ENCODE peak calls at places on chromosomes 7 and 10, in ten cellular contexts. Z is sigmoid colon; I is activated effector memory CD4-positive, alpha-beta T cell treated with anti-CD3 and anti-CD28 coated beads, Interleukin-2, amount 50 U/mL, for 16 hours; S is mesendoderm; B is amygdala; M is central memory CD4-positive, alpha-beta T cell; X is CD8-positive, alpha-beta memory T cell; W is T follicular helper cell; D is uterus; T is fibroblast of the conjunctiva. O is an unnamed sample.

GRCh38 chr10:4095171-4095570 is 310.2 kb upstream of the KLF6 start:
- DNase-seq in W (no peak), X (no peak), D (no peak), I (no peak), T (no peak), S (no peak), Z (no peak), B (no peak), M (no peak), O (no peak)

GRCh38 chr10:56606202-56606601 is 245.1 kb upstream of the ZWINT start:
- DNase-seq in D (no peak), I (no peak), X (no peak), Z (no peak), T (no peak), S (no peak), B (no peak), W (no peak), M (no peak), O (no peak)

GRCh38 chr7:83038787-83039186 is 123.9 kb downstream of the PCLO start:
- DNase-seq in D (no peak), T (no peak), I (no peak), X (no peak), W (no peak), Z (no peak), S (no peak), M (no peak), B (no peak), O (no peak)

GRCh38 chr7:130490888-130491771 is 755 bp upstream of the MEST start:
- DNase-seq in I (no peak), B (no peak), T (no peak), W (no peak), S (no peak), Z (peak; percentile 78), X (no peak), M (no peak), D (peak; percentile 33), O (peak; percentile 62)

GRCh38 chr7:22896917-22897316 is 74.3 kb upstream of the TOMM7 start:
- DNase-seq in D (no peak), W (no peak), T (no peak), Z (no peak), M (no peak), S (peak; percentile 83), B (no peak), I (no peak), X (no peak), O (no peak)

GRCh38 chr10:48605264-48605615 is 367 bp upstream of the ARHGAP22 start:
- DNase-seq in S (no peak), M (no peak), X (no peak), I (no peak), D (no peak), W (no peak), Z (no peak), T (no peak), B (no peak), O (no peak)

GRCh38 chr7:129605960-129606644 is 5.4 kb upstream of the NRF1 start:
- DNase-seq in D (no peak), W (no peak), S (no peak), X (no peak), Z (no peak), I (no peak), T (no peak), B (no peak), M (no peak), O (no peak)

GRCh38 chr10:132645630-132646442 is 108.2 kb downstream of the INPP5A start:
- DNase-seq in T (no peak), M (no peak), X (no peak), I (peak; percentile 53), S (no peak), D (no peak), W (no peak), Z (peak; percentile 62), B (no peak), O (no peak)

GRCh38 chr10:123147635-123148413 is at the start of gene HMX2:
- DNase-seq in S (peak; percentile 60), B (no peak), I (peak; percentile 77), X (no peak), D (no peak), Z (no peak), M (no peak), W (no peak), T (no peak), O (no peak)

GRCh38 chr10:127863231-127863825 is 29.4 kb downstream of the CLRN3 start:
- DNase-seq in M (no peak), I (no peak), W (no peak), B (no peak), S (peak; percentile 8), T (no peak), Z (no peak), D (no peak), X (no peak), O (no peak)

GRCh38 chr10:63103971-63104409 is 29.1 kb upstream of the NRBF2 start:
- DNase-seq in X (no peak), W (no peak), D (no peak), Z (no peak), S (peak; percentile 19), B (no peak), T (no peak), I (peak; percentile 79), M (no peak), O (no peak)

GRCh38 chr10:78365711-78366110 is 332.0 kb downstream of the RPS24 start:
- DNase-seq in Z (no peak), D (no peak), X (no peak), M (no peak), T (no peak), B (no peak), I (no peak), W (no peak), S (peak; percentile 75), O (no peak)

GRCh38 chr10:36675458-36675880 is 449.9 kb upstream of the ANKRD30A start:
- DNase-seq in T (no peak), M (no peak), S (no peak), Z (no peak), I (no peak), B (no peak), X (no peak), W (no peak), D (no peak), O (peak; percentile 24)

GRCh38 chr7:34247468-34247867 is 342.1 kb downstream of the BMPER start:
- DNase-seq in S (no peak), D (no peak), M (no peak), I (no peak), W (no peak), T (no peak), Z (no peak), X (no peak), B (no peak), O (peak; percentile 10)

GRCh38 chr10:48900296-48900695 is 39.3 kb downstream of the LRRC18 start:
- DNase-seq in S (no peak), X (no peak), W (no peak), Z (no peak), T (no peak), M (no peak), I (no peak), D (no peak), B (no peak), O (no peak)

GRCh38 chr7:1777122-1777521 is 107.0 kb downstream of the ELFN1 start:
- DNase-seq in M (no peak), X (no peak), D (no peak), W (no peak), T (no peak), S (no peak), Z (no peak), B (no peak), I (no peak), O (no peak)

GRCh38 chr10:107749235-107749634 is 584.7 kb upstream of the SORCS1 start:
- DNase-seq in W (no peak), X (no peak), T (no peak), Z (no peak), B (no peak), M (no peak), I (no peak), S (no peak), D (no peak), O (no peak)

GRCh38 chr10:82643076-82643475 is 768.1 kb downstream of the NRG3 start:
- DNase-seq in S (no peak), Z (no peak), I (no peak), B (no peak), M (no peak), D (no peak), T (no peak), W (no peak), X (no peak), O (no peak)

GRCh38 chr7:153405704-153406485 is 646.3 kb upstream of the DPP6 start:
- DNase-seq in X (no peak), S (no peak), W (no peak), T (no peak), Z (no peak), D (no peak), M (no peak), I (no peak), B (no peak), O (no peak)

GRCh38 chr10:101763141-101763540 is 12.8 kb downstream of the FGF8 start:
- DNase-seq in I (no peak), X (no peak), S (no peak), D (no peak), B (no peak), M (no peak), T (no peak), W (no peak), Z (peak; percentile 55), O (no peak)

GRCh38 chr7:74006451-74007259 is 21.3 kb upstream of the ELN start:
- DNase-seq in W (no peak), S (no peak), Z (no peak), M (no peak), B (no peak), D (peak; percentile 39), I (no peak), T (no peak), X (no peak), O (peak; percentile 17)

O was measured in fibroblast of villous mesenchyme.